ENCODE peak calls at places on chromosome 1, in seven cellular contexts. One of them, this sample, is unnamed.

GRCh38 chr1:5485436-5485835 is 506.8 kb downstream of the NPHP4 start:
- DNase-seq in uterus: no peak
- DNase-seq in body of pancreas: no peak
- DNase-seq in brain microvascular endothelial cell: no peak
- DNase-seq in upper lobe of right lung: no peak
- DNase-seq in CD8-positive, alpha-beta T cell: no peak
- DNase-seq in heart right ventricle: no peak
- DNase-seq in this sample: no peak

GRCh38 chr1:115325876-115326275 is 12.2 kb downstream of the NGF start:
- DNase-seq in upper lobe of right lung: no peak
- DNase-seq in CD8-positive, alpha-beta T cell: no peak
- DNase-seq in heart right ventricle: peak; percentile 40
- DNase-seq in uterus: no peak
- DNase-seq in body of pancreas: no peak
- DNase-seq in brain microvascular endothelial cell: peak; percentile 56
- DNase-seq in this sample: no peak

GRCh38 chr1:33764149-33764548 is 99.7 kb upstream of the HMGB4 start:
- DNase-seq in upper lobe of right lung: no peak
- DNase-seq in CD8-positive, alpha-beta T cell: no peak
- DNase-seq in uterus: no peak
- DNase-seq in body of pancreas: no peak
- DNase-seq in brain microvascular endothelial cell: no peak
- DNase-seq in heart right ventricle: no peak
- DNase-seq in this sample: no peak

GRCh38 chr1:195915826-195916225 is 692.4 kb downstream of the KCNT2 start:
- DNase-seq in heart right ventricle: no peak
- DNase-seq in upper lobe of right lung: no peak
- DNase-seq in body of pancreas: no peak
- DNase-seq in CD8-positive, alpha-beta T cell: no peak
- DNase-seq in uterus: no peak
- DNase-seq in brain microvascular endothelial cell: no peak
- DNase-seq in this sample: no peak

GRCh38 chr1:215079456-215079855 is 3.1 kb upstream of the KCNK2 start:
- DNase-seq in brain microvascular endothelial cell: no peak
- DNase-seq in uterus: no peak
- DNase-seq in heart right ventricle: no peak
- DNase-seq in CD8-positive, alpha-beta T cell: no peak
- DNase-seq in body of pancreas: no peak
- DNase-seq in upper lobe of right lung: no peak
- DNase-seq in this sample: no peak

GRCh38 chr1:27789511-27790154 is 16.6 kb downstream of the STX12 start:
- DNase-seq in heart right ventricle: peak; percentile 66
- DNase-seq in body of pancreas: peak; percentile 44
- DNase-seq in uterus: peak; percentile 59
- DNase-seq in brain microvascular endothelial cell: peak; percentile 52
- DNase-seq in CD8-positive, alpha-beta T cell: no peak
- DNase-seq in upper lobe of right lung: no peak
- DNase-seq in this sample: no peak

GRCh38 chr1:245822997-245823396 is 668.2 kb downstream of the KIF26B start:
- DNase-seq in upper lobe of right lung: no peak
- DNase-seq in body of pancreas: no peak
- DNase-seq in heart right ventricle: no peak
- DNase-seq in CD8-positive, alpha-beta T cell: no peak
- DNase-seq in brain microvascular endothelial cell: peak; percentile 76
- DNase-seq in uterus: no peak
- DNase-seq in this sample: no peak

GRCh38 chr1:212470059-212470458 is 37.3 kb downstream of the NENF start:
- DNase-seq in brain microvascular endothelial cell: peak; percentile 97
- DNase-seq in body of pancreas: peak; percentile 60
- DNase-seq in uterus: peak; percentile 95
- DNase-seq in CD8-positive, alpha-beta T cell: no peak
- DNase-seq in heart right ventricle: peak; percentile 74
- DNase-seq in upper lobe of right lung: peak; percentile 67
- DNase-seq in this sample: no peak

GRCh38 chr1:2180297-2181245 is 14.0 kb downstream of the FAAP20 start:
- DNase-seq in CD8-positive, alpha-beta T cell: no peak
- DNase-seq in heart right ventricle: no peak
- DNase-seq in brain microvascular endothelial cell: no peak
- DNase-seq in upper lobe of right lung: no peak
- DNase-seq in body of pancreas: no peak
- DNase-seq in uterus: no peak
- DNase-seq in this sample: no peak

GRCh38 chr1:182841368-182841988 is 2.3 kb downstream of the DHX9 start:
- DNase-seq in CD8-positive, alpha-beta T cell: no peak
- DNase-seq in upper lobe of right lung: no peak
- DNase-seq in body of pancreas: no peak
- DNase-seq in brain microvascular endothelial cell: peak; percentile 12
- DNase-seq in heart right ventricle: no peak
- DNase-seq in uterus: no peak
- DNase-seq in this sample: no peak

GRCh38 chr1:228358764-228359612 is 47.6 kb downstream of the TRIM11 start:
- DNase-seq in heart right ventricle: no peak
- DNase-seq in body of pancreas: no peak
- DNase-seq in uterus: no peak
- DNase-seq in upper lobe of right lung: no peak
- DNase-seq in brain microvascular endothelial cell: no peak
- DNase-seq in CD8-positive, alpha-beta T cell: peak; percentile 10
- DNase-seq in this sample: no peak

GRCh38 chr1:22188436-22188835 is 45.5 kb upstream of the WNT4 start:
- DNase-seq in body of pancreas: no peak
- DNase-seq in heart right ventricle: no peak
- DNase-seq in brain microvascular endothelial cell: no peak
- DNase-seq in uterus: no peak
- DNase-seq in CD8-positive, alpha-beta T cell: no peak
- DNase-seq in upper lobe of right lung: no peak
- DNase-seq in this sample: no peak

GRCh38 chr1:233613252-233614172 is at the start of gene KCNK1:
- DNase-seq in brain microvascular endothelial cell: peak; percentile 9
- DNase-seq in CD8-positive, alpha-beta T cell: no peak
- DNase-seq in uterus: peak; percentile 79
- DNase-seq in upper lobe of right lung: peak; percentile 91
- DNase-seq in heart right ventricle: peak; percentile 32
- DNase-seq in body of pancreas: peak; percentile 90
- DNase-seq in this sample: peak; percentile 32

DNA sequence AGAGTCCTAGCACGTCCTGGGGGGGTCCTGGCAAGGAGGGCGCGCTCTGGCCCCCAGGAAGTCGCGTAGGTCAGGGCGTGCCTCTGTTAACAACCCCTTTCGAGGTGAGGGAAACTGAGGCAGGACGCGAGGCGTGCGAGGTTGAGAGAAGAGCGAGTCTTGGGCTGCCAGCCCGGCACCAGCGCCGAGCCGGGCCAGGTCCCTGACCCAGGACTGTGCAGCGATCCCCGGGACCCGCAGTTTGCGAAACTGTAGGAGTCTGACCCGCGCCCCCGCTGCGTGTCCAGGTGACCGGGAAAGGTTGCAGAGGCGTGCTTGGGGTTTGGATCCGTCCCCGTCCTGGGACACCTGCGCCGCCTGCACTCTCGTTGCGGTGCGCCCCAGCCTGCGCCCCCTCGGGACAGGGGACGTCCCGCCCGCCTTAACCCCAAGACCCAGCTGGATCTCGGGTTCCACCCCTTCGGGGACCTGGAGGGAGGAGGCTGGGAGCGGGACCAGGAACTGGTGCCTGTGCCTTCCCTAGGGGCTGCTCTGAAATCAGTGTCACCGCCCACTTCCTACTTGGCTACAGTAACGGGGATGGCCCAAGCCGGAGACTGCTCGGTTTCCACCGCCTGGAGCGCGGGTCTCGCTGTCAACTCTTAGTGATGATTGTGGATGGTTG is 493 bp downstream of the DISC1 start:
- DNase-seq in upper lobe of right lung: peak; percentile 75
- DNase-seq in CD8-positive, alpha-beta T cell: peak; percentile 53
- DNase-seq in brain microvascular endothelial cell: peak; percentile 30
- DNase-seq in uterus: peak; percentile 52
- DNase-seq in body of pancreas: peak; percentile 68
- DNase-seq in heart right ventricle: peak; percentile 85
- DNase-seq in this sample: no peak
- TF ChIP-seq CTCF in upper lobe of right lung: no peak
- TF ChIP-seq CTCF in CD8-positive, alpha-beta T cell: no peak
- TF ChIP-seq CTCF in brain microvascular endothelial cell: no peak
- TF ChIP-seq CTCF in uterus: no peak
- TF ChIP-seq CTCF in body of pancreas: no peak
- TF ChIP-seq CTCF in heart right ventricle: no peak
- TF ChIP-seq CTCF in this sample: peak; percentile 7

DNA sequence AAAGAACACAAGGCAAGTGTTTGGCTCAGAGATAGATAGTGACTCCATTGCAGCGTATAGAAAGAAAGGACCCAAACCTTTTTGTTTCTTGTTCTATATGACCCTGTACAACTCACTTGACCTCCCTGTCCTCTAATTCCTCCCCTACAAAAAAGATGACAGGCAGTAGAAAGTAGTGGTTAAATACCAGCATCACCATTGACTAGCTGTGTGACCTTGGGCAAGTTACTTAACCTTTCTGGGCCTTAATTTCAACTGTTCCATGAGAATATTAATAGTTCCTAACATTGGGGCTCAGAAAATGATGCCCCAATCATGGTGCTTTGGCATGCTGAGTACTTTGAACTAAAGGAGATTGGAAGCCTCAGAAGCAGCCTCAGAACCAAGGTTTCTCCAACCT is 46.7 kb upstream of the MAN1A2 start:
- DNase-seq in brain microvascular endothelial cell: no peak
- DNase-seq in heart right ventricle: no peak
- DNase-seq in uterus: no peak
- DNase-seq in upper lobe of right lung: no peak
- DNase-seq in body of pancreas: no peak
- DNase-seq in CD8-positive, alpha-beta T cell: no peak
- DNase-seq in this sample: no peak
- H3K27me3 ChIP-seq in brain microvascular endothelial cell: no peaks in the 10 kb centered on the region
- H3K27me3 ChIP-seq in heart right ventricle: no peaks in the 10 kb centered on the region
- H3K27me3 ChIP-seq in uterus: no peaks in the 10 kb centered on the region
- H3K27me3 ChIP-seq in upper lobe of right lung: no peaks in the 10 kb centered on the region
- H3K27me3 ChIP-seq in body of pancreas: no peaks in the 10 kb centered on the region
- H3K27me3 ChIP-seq in CD8-positive, alpha-beta T cell: no peaks in the 10 kb centered on the region
- H3K27me3 ChIP-seq in this sample: no peaks in the 10 kb centered on the region

GRCh38 chr1:83942914-83943313 is 56.0 kb downstream of the TTLL7 start:
- DNase-seq in upper lobe of right lung: no peak
- DNase-seq in brain microvascular endothelial cell: peak; percentile 12
- DNase-seq in uterus: no peak
- DNase-seq in CD8-positive, alpha-beta T cell: no peak
- DNase-seq in body of pancreas: no peak
- DNase-seq in heart right ventricle: no peak
- DNase-seq in this sample: no peak
- TF ChIP-seq CTCF in upper lobe of right lung: no peak
- TF ChIP-seq CTCF in brain microvascular endothelial cell: no peak
- TF ChIP-seq CTCF in uterus: no peak
- TF ChIP-seq CTCF in CD8-positive, alpha-beta T cell: no peak
- TF ChIP-seq CTCF in body of pancreas: no peak
- TF ChIP-seq CTCF in heart right ventricle: no peak
- TF ChIP-seq CTCF in this sample: no peak

DNA sequence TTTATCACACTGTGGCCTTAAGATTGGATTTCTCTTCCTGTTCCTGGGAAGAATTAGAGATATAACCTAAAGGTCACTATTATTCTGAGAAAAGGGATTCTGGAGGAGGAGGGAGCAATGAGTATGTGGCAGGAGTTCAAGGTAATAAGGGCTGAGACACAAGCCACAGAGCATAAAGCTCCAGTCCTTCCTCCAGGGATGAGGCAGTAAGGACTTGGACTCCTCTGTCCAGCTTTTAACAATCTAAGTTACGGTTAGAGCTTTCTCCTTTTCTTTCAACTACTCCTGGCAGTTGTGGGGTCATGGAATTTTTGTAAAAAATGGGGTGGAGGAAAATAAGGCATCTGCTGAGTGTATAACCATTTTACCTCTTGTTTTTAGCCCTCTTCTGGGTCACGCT is at the start of gene HSD3B2:
- DNase-seq in upper lobe of right lung: no peak
- DNase-seq in CD8-positive, alpha-beta T cell: no peak
- DNase-seq in brain microvascular endothelial cell: no peak
- DNase-seq in uterus: no peak
- DNase-seq in body of pancreas: no peak
- DNase-seq in heart right ventricle: no peak
- DNase-seq in this sample: no peak
- H3K27me3 ChIP-seq in upper lobe of right lung: no peaks in the 10 kb centered on the region
- H3K27me3 ChIP-seq in CD8-positive, alpha-beta T cell: no peaks in the 10 kb centered on the region
- H3K27me3 ChIP-seq in brain microvascular endothelial cell: no peaks in the 10 kb centered on the region
- H3K27me3 ChIP-seq in uterus: no peaks in the 10 kb centered on the region
- H3K27me3 ChIP-seq in body of pancreas: no peaks in the 10 kb centered on the region
- H3K27me3 ChIP-seq in heart right ventricle: no peaks in the 10 kb centered on the region
- H3K27me3 ChIP-seq in this sample: no peaks in the 10 kb centered on the region

GRCh38 chr1:62318756-62319544 is at the start of gene KANK4:
- DNase-seq in CD8-positive, alpha-beta T cell: no peak
- DNase-seq in upper lobe of right lung: no peak
- DNase-seq in heart right ventricle: no peak
- DNase-seq in brain microvascular endothelial cell: no peak
- DNase-seq in body of pancreas: peak; percentile 60
- DNase-seq in uterus: no peak
- DNase-seq in this sample: no peak
- TF ChIP-seq CTCF in CD8-positive, alpha-beta T cell: no peak
- TF ChIP-seq CTCF in upper lobe of right lung: no peak
- TF ChIP-seq CTCF in heart right ventricle: no peak
- TF ChIP-seq CTCF in brain microvascular endothelial cell: no peak
- TF ChIP-seq CTCF in body of pancreas: no peak
- TF ChIP-seq CTCF in uterus: no peak
- TF ChIP-seq CTCF in this sample: no peak

GRCh38 chr1:25476186-25477097 is 45.7 kb downstream of the MACO1 start:
- DNase-seq in brain microvascular endothelial cell: no peak
- DNase-seq in heart right ventricle: no peak
- DNase-seq in body of pancreas: no peak
- DNase-seq in upper lobe of right lung: no peak
- DNase-seq in uterus: no peak
- DNase-seq in CD8-positive, alpha-beta T cell: no peak
- DNase-seq in this sample: no peak

GRCh38 chr1:25482211-25482610 is 51.5 kb downstream of the MACO1 start:
- DNase-seq in upper lobe of right lung: no peak
- DNase-seq in CD8-positive, alpha-beta T cell: no peak
- DNase-seq in body of pancreas: no peak
- DNase-seq in uterus: no peak
- DNase-seq in brain microvascular endothelial cell: no peak
- DNase-seq in heart right ventricle: no peak
- DNase-seq in this sample: no peak

GRCh38 chr1:25477448-25478034 is 46.8 kb downstream of the MACO1 start:
- DNase-seq in brain microvascular endothelial cell: no peak
- DNase-seq in CD8-positive, alpha-beta T cell: peak; percentile 23
- DNase-seq in body of pancreas: no peak
- DNase-seq in heart right ventricle: no peak
- DNase-seq in uterus: no peak
- DNase-seq in upper lobe of right lung: no peak
- DNase-seq in this sample: no peak

GRCh38 chr1:25481625-25482024 is 50.9 kb downstream of the MACO1 start:
- DNase-seq in body of pancreas: no peak
- DNase-seq in brain microvascular endothelial cell: no peak
- DNase-seq in uterus: no peak
- DNase-seq in CD8-positive, alpha-beta T cell: no peak
- DNase-seq in heart right ventricle: no peak
- DNase-seq in upper lobe of right lung: no peak
- DNase-seq in this sample: no peak

GRCh38 chr1:25478633-25479032 is 47.9 kb downstream of the MACO1 start:
- DNase-seq in body of pancreas: peak; percentile 33
- DNase-seq in upper lobe of right lung: no peak
- DNase-seq in CD8-positive, alpha-beta T cell: no peak
- DNase-seq in brain microvascular endothelial cell: no peak
- DNase-seq in uterus: no peak
- DNase-seq in heart right ventricle: no peak
- DNase-seq in this sample: no peak
- H3K27me3 ChIP-seq in body of pancreas: no peaks in the 10 kb centered on the region
- H3K27me3 ChIP-seq in upper lobe of right lung: no peaks in the 10 kb centered on the region
- H3K27me3 ChIP-seq in CD8-positive, alpha-beta T cell: no peaks in the 10 kb centered on the region
- H3K27me3 ChIP-seq in brain microvascular endothelial cell: no peaks in the 10 kb centered on the region
- H3K27me3 ChIP-seq in uterus: no peaks in the 10 kb centered on the region
- H3K27me3 ChIP-seq in heart right ventricle: no peaks in the 10 kb centered on the region
- H3K27me3 ChIP-seq in this sample: no peaks in the 10 kb centered on the region

This sample was measured in GM06990.